ENCODE peak calls at places on chromosome X, in eight cellular contexts. D is CD8-positive, alpha-beta T cell; K is spleen; R is neural progenitor cell; T is psoas muscle; A is esophagus squamous epithelium; C is heart left ventricle; Z is tibial artery. P is an unnamed sample.
A peak's percentile ranks its signal among the peaks of the same experiment; 100 is the strongest.

GRCh38 chrX:53186363-53186762 is 38.6 kb downstream of the KDM5C start:
- DNase-seq in T (no peak), C (no peak), A (no peak), D (no peak), Z (no peak), K (no peak), R (no peak), P (no peak)

GRCh38 chrX:38117485-38117884 is 103.2 kb downstream of the SRPX start:
- DNase-seq in C (no peak), A (no peak), T (no peak), R (no peak), D (no peak), K (no peak), Z (no peak), P (no peak)

GRCh38 chrX:139881130-139881529 is 51.7 kb downstream of the ATP11C start:
- DNase-seq in Z (no peak), A (no peak), C (no peak), T (no peak), K (no peak), R (no peak), D (no peak), P (no peak)

GRCh38 chrX:10404435-10404834 is 215.9 kb downstream of the MID1 start:
- DNase-seq in K (no peak), D (no peak), A (no peak), T (no peak), C (no peak), R (no peak), Z (no peak), P (no peak)

GRCh38 chrX:135522878-135523693 is 2.6 kb downstream of the INTS6L start:
- DNase-seq in T (no peak), D (no peak), Z (no peak), A (no peak), K (no peak), R (no peak), C (no peak), P (no peak)

GRCh38 chrX:41558531-41558930 is 111.4 kb downstream of the NYX start:
- DNase-seq in R (peak; percentile 13), A (no peak), C (no peak), T (no peak), D (no peak), K (no peak), Z (no peak), P (no peak)

GRCh38 chrX:146863566-146863965 is 49.0 kb upstream of the CXorf51A start:
- DNase-seq in D (no peak), Z (no peak), K (no peak), A (no peak), C (no peak), R (no peak), T (no peak), P (no peak)

GRCh38 chrX:43315622-43316021 is 340.5 kb upstream of the MAOA start:
- DNase-seq in A (no peak), T (no peak), R (no peak), K (no peak), D (no peak), Z (no peak), C (no peak), P (no peak)

GRCh38 chrX:47501226-47502071 is 18.4 kb upstream of the ZNF41 start:
- DNase-seq in K (no peak), A (no peak), T (no peak), D (no peak), C (no peak), R (peak; percentile 37), Z (no peak), P (no peak)

GRCh38 chrX:47187106-47187677 is 6.4 kb upstream of the UBA1 start:
- DNase-seq in D (no peak), K (peak; percentile 51), Z (no peak), R (no peak), T (peak; percentile 47), A (no peak), C (no peak), P (no peak)

GRCh38 chrX:69088171-69088938 is 76.9 kb downstream of the PJA1 start:
- DNase-seq in K (no peak), A (no peak), Z (no peak), R (peak; percentile 62), D (no peak), C (no peak), T (peak; percentile 18), P (peak; percentile 30)

GRCh38 chrX:137071596-137071995 is 37.8 kb upstream of the GPR101 start:
- DNase-seq in C (no peak), A (no peak), Z (no peak), T (no peak), K (no peak), D (no peak), R (no peak), P (no peak)
- TF ChIP-seq CTCF in C (no peak), A (no peak), Z (no peak), T (no peak), K (no peak), D (no peak), R (no peak), P (no peak)

DNA sequence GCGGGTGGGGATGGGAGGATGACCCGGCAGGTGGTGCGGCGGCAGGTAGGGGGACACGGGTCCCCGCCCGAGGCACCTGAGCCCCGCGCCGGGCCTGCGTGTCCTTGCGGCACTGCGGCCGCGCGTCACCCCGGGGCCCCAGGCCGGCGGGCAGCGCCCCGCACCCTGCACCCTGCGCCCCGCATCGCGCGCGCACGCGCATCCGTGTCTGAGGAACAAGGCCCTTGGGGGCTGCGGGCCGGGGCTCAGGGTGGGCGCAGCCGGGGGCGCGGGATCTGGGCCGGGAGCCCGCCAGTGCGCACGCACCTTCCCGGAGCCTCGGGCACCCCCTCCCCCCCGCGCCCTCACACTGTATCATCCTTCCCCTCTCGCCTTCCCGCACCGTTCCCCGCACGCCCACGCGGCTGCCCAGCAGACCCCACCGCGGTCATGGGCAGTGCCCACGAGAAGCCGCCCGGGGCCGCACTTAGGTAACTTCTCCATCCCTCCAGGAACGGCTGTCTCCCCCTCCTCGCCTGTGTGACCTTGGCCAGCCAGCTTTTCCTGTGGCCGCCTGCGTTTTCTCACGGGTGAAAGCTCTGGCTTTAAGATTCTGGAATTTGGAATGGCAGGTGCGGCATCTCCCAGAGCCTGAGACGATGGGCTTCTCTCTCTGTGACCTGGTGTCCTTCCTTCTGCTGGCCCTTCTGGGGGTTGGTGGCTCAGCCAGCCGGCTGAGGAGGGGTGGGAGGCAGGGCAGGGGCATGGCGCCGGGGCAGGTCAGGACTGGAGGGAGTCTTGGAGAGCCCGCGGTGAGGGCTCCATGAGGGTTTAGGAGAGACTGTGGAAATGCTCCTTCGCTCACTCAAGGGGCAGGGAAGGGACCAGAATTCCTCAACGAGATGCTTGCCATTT is 746 bp downstream of the ATP2B3 start:
- DNase-seq in T (no peak), C (no peak), R (no peak), K (no peak), A (no peak), D (no peak), Z (no peak), P (no peak)
- H3K27me3 ChIP-seq in T (peaks cover 3% of the 10 kb centered on the region), C (peaks cover 30% of the 10 kb centered on the region), R (peaks cover 69% of the 10 kb centered on the region), K (peaks cover 18% of the 10 kb centered on the region), A (peaks cover 4% of the 10 kb centered on the region), D (no peaks in the 10 kb centered on the region), Z (peaks cover 53% of the 10 kb centered on the region), P (peaks cover 13% of the 10 kb centered on the region)

GRCh38 chrX:73577368-73577767 is 14.4 kb downstream of the CHIC1 start:
- DNase-seq in C (no peak), Z (no peak), A (no peak), T (no peak), K (no peak), R (peak; percentile 39), D (no peak), P (no peak)
- H3K27ac ChIP-seq in C (no peak overlapping the region), Z (no peak overlapping the region), A (no peak overlapping the region), T (no peak overlapping the region), K (no peak overlapping the region), R (no peak overlapping the region), D (no peak overlapping the region), P (no peak overlapping the region)

GRCh38 chrX:108020631-108021030 is 24.2 kb upstream of the VSIG1 start:
- DNase-seq in T (no peak), R (peak; percentile 15), K (no peak), C (no peak), D (no peak), A (no peak), Z (no peak), P (no peak)
- TF ChIP-seq CTCF in T (peak; percentile 51), R (peak; percentile 51), K (no peak), C (peak; percentile 42), D (no peak), A (peak; percentile 46), Z (no peak), P (peak; percentile 27)

DNA sequence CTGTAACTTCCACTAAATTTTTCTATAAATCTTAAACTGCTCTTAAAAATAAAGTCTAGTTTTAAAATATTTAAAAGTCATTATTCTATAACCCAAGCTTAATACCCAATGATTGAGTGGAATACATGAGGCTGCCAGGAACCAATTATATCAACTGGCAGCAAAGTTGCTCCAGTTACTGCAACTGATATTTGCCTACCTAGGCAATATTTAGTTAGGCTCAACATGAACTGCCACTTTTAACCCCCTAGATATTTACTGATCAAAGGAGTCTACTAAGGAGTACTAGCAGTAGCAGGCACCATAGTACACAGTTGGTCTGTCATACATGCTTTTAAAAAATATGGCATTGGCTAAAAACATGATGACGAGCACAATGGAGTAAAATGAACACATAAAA is 29.9 kb upstream of the RADX start:
- DNase-seq in K (no peak), Z (no peak), T (no peak), C (no peak), R (no peak), A (no peak), D (no peak), P (no peak)
- H3K27me3 ChIP-seq in K (peaks cover 6% of the 10 kb centered on the region), Z (no peaks in the 10 kb centered on the region), T (no peaks in the 10 kb centered on the region), C (no peaks in the 10 kb centered on the region), R (no peaks in the 10 kb centered on the region), A (no peaks in the 10 kb centered on the region), D (no peaks in the 10 kb centered on the region), P (no peaks in the 10 kb centered on the region)

GRCh38 chrX:13007519-13008188 is 32.7 kb downstream of the TMSB4X start:
- DNase-seq in K (no peak), Z (no peak), C (no peak), R (no peak), T (no peak), D (no peak), A (no peak), P (no peak)
- H3K27ac ChIP-seq in K (peak overlapping the region; percentile 13), Z (peak overlapping the region; percentile 63), C (no peak overlapping the region), R (no peak overlapping the region), T (no peak overlapping the region), D (no peak overlapping the region), A (no peak overlapping the region), P (no peak overlapping the region)

GRCh38 chrX:106615041-106615440 is 3.3 kb downstream of the RADX start:
- DNase-seq in C (no peak), R (no peak), D (no peak), K (no peak), T (no peak), Z (no peak), A (no peak), P (no peak)

GRCh38 chrX:106621836-106622235 is 10.1 kb downstream of the RADX start:
- DNase-seq in Z (no peak), A (no peak), D (no peak), C (no peak), K (no peak), T (no peak), R (no peak), P (no peak)

DNA sequence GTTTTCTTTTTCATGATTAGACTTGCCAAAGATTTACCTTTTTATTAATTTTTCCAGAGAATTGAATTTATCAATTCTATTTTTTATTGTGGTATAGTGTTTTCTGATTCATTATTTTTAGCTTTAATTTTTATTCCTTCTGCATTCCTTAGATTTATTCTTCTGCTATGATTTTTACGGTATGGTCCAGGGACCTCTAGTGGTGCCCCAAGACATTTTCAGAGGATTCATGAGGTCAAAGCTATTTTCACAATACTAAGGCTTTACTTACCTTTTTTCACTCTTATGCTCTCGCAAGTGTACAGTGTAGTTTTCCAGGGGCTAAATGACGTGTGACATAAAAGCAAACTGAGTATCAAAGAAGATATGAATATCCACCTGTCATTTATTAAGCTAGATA is 8.0 kb downstream of the RADX start:
- DNase-seq in C (no peak), T (no peak), K (no peak), R (no peak), A (no peak), Z (no peak), D (no peak), P (no peak)
- TF ChIP-seq CTCF in C (peak; percentile 14), T (peak; percentile 37), K (no peak), R (peak; percentile 46), A (no peak), Z (no peak), D (peak; percentile 30), P (no peak)